ENCODE peak calls at places on chromosomes 5 and 9, in seven cellular contexts. M is HFFc6; R is stomach; U is left ventricle myocardium inferior; A is endothelial cell; X is CD8-positive, alpha-beta T cell; T is astrocyte of the spinal cord. I is an unnamed sample.

GRCh38 chr9:86230858-86231257 is 28.6 kb downstream of the C9orf153 start:
- DNase-seq in T (no peak), U (no peak), X (no peak), M (no peak), A (no peak), R (no peak), I (no peak)

GRCh38 chr5:923473-923873 is 30.8 kb downstream of the TRIP13 start:
- DNase-seq in A (peak), R (peak), T (peak), U (peak), X (peak), M (peak), I (peak)

GRCh38 chr9:97556036-97556720 is 54.7 kb downstream of the TMOD1 start:
- DNase-seq in M (no peak), T (no peak), R (no peak), A (no peak), U (no peak), X (no peak), I (no peak)

GRCh38 chr9:92724528-92725265 is 39.9 kb downstream of the BICD2 start:
- DNase-seq in M (no peak), X (no peak), T (no peak), R (peak), U (no peak), A (no peak), I (no peak)

GRCh38 chr9:86080112-86080579 is 19.2 kb downstream of the GOLM1 start:
- DNase-seq in U (no peak), A (no peak), T (peak), M (no peak), X (no peak), R (no peak), I (no peak)

GRCh38 chr5:39194466-39195136 is 24.8 kb downstream of the FYB1 start:
- DNase-seq in M (peak), R (no peak), T (peak), U (no peak), X (no peak), A (no peak), I (no peak)

GRCh38 chr5:10446490-10446889 is 4.8 kb downstream of the ROPN1L start:
- DNase-seq in T (no peak), U (no peak), X (no peak), R (no peak), A (no peak), M (no peak), I (no peak)

GRCh38 chr9:133606722-133607053 is 2.5 kb downstream of the FAM163B start:
- DNase-seq in U (no peak), R (no peak), T (no peak), X (no peak), M (no peak), A (no peak), I (no peak)

GRCh38 chr9:95447660-95448420 is 68.9 kb downstream of the PTCH1 start:
- DNase-seq in A (peak), M (no peak), X (no peak), T (peak), U (no peak), R (no peak), I (no peak)

DNA sequence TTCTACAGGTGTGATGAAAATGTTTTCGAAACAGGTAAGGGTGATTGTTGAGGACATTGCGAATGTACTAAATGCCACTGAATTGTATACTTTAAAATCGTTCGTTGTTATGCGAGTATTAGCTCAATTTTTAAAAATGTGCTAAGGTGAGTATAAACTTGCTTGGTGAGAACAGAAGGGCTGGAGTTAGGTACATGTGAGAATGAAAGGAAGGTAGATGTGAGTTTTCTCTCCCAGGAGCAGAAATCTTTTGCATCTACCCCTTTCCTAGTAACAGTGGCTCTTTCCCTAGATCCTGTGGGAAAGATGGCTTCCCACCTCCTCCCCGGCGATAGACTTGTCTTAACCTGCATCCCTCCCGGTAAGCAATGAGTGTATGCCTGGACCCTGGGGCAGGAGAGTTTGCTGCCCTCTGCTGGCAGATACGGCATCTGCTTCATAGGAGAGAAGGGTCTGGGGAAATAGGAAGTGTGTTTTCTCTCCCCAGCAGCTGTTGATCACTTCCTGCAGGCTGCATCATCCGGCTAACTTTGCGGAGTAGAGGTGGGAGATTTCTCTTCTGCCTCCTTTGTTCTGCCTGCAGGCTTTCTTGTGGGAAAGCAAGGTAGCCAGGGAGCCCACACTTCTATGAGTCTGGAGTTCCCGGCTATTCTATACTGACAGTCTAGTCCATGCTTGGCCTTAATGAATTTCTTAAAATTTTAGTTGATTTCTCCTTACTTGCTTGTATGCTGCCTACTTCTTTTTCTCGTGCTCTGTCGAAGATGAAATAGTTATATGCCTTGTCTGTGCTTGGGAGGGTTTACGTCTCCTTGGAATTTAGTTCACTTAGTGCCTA is 373.3 kb upstream of the SEMA6A start:
- DNase-seq in R (peak), T (peak), U (peak), X (peak), A (peak), M (no peak), I (peak)
- TF ChIP-seq CTCF in R (peak), T (peak), U (peak), X (peak), A (peak), M (peak), I (peak)

GRCh38 chr5:2014058-2014610 is 131.4 kb upstream of the IRX4 start:
- DNase-seq in U (no peak), M (no peak), T (no peak), X (no peak), R (no peak), A (no peak), I (no peak)

GRCh38 chr5:2012885-2013284 is 130.2 kb upstream of the IRX4 start:
- DNase-seq in A (no peak), R (no peak), U (no peak), M (no peak), T (no peak), X (no peak), I (no peak)

GRCh38 chr5:2013301-2014057 is 130.8 kb upstream of the IRX4 start:
- DNase-seq in A (no peak), X (no peak), U (no peak), R (no peak), T (no peak), M (no peak), I (no peak)

GRCh38 chr5:2015961-2016360 is 133.2 kb upstream of the IRX4 start:
- DNase-seq in R (no peak), X (no peak), T (no peak), U (no peak), A (no peak), M (no peak), I (no peak)

GRCh38 chr5:2015116-2015848 is 132.6 kb upstream of the IRX4 start:
- DNase-seq in M (no peak), T (no peak), U (no peak), X (no peak), R (no peak), A (no peak), I (no peak)
- TF ChIP-seq CTCF in M (peak), T (no peak), U (no peak), X (no peak), R (no peak), A (peak), I (no peak)

GRCh38 chr9:33861917-33862453 is 45.0 kb downstream of the UBE2R2 start:
- DNase-seq in T (no peak), M (no peak), U (no peak), X (no peak), R (no peak), A (no peak), I (no peak)

GRCh38 chr9:33858346-33858869 is 41.4 kb downstream of the UBE2R2 start:
- DNase-seq in R (no peak), T (peak), X (no peak), U (no peak), M (no peak), A (no peak), I (no peak)

GRCh38 chr9:33856247-33856646 is 39.3 kb downstream of the UBE2R2 start:
- DNase-seq in M (no peak), A (no peak), R (no peak), X (no peak), U (no peak), T (no peak), I (no peak)

DNA sequence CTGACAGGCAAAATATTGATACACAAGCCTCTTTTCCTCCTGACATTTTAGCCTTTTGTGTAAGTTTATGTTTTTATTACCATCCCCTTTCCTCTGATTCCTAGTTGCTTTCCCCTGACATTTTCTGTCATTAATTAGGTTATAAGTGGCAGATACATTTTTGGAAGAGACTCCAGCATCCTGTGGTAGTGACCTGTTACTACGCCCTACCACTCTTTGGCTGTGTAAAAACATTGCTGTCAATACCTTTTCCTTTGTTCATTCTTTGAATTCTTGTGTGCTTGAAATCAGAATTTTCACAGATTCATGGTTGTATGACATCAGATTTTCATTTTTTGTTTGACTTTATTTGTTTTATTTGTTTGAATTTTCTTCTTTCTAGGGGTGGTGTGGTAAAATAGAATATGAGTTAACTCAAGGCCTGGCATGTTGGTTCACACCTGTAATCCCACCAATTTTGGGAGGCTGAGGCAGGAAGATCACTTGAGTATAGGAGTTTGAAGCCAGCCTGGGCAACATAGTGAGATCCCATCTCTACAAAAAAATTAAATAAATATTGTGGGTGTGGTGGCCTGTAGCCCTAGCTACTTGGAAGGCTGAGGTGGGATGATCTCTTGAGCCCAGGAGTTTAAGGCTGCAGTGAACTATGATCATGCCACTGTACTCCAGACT is 43.4 kb downstream of the UBE2R2 start:
- DNase-seq in R (no peak), U (no peak), M (no peak), X (no peak), T (no peak), A (no peak), I (no peak)
- TF ChIP-seq CTCF in R (no peak), U (peak), M (peak), X (no peak), T (peak), A (peak), I (no peak)

GRCh38 chr5:174920906-174921550 is 196.6 kb downstream of the MSX2 start:
- DNase-seq in X (no peak), M (no peak), T (no peak), R (no peak), U (no peak), A (peak), I (no peak)

GRCh38 chr5:174919351-174919750 is 195.0 kb downstream of the MSX2 start:
- DNase-seq in U (no peak), T (no peak), A (no peak), M (no peak), X (no peak), R (no peak), I (no peak)

GRCh38 chr5:174917976-174918554 is 193.7 kb downstream of the MSX2 start:
- DNase-seq in X (no peak), U (no peak), A (no peak), T (no peak), R (no peak), M (no peak), I (no peak)

GRCh38 chr5:174916227-174916626 is 191.8 kb downstream of the MSX2 start:
- DNase-seq in T (no peak), U (no peak), X (no peak), R (no peak), A (no peak), M (no peak), I (no peak)

DNA sequence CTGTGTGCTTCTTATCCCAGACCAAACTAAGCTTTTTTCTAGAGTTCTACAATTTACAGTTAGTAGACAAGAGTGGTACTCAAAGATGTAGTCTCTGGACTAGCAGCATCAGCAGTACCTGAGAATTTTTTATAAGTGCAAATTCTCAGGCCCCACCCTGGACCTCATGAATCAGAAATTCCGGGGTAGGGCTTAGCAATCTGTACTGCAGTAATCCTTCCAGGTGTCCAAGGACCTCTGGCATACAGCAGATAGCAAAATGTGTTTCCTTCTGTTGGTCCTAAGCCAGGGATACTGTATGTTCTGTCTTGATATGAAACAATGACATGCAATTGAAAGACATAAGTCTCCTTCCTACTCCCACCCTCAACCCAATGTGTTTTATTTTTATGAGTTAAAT is 194.3 kb downstream of the MSX2 start:
- DNase-seq in R (no peak), X (no peak), A (no peak), M (no peak), U (no peak), T (no peak), I (no peak)
- TF ChIP-seq CTCF in R (no peak), X (no peak), A (no peak), M (no peak), U (no peak), T (no peak), I (no peak)

GRCh38 chr9:76459691-76460635 is 981 bp downstream of the GCNT1 start:
- DNase-seq in A (peak), T (peak), X (no peak), U (peak), R (peak), M (peak), I (peak)
- TF ChIP-seq CTCF in A (peak), T (peak), X (no peak), U (no peak), R (peak), M (peak), I (no peak)

DNA sequence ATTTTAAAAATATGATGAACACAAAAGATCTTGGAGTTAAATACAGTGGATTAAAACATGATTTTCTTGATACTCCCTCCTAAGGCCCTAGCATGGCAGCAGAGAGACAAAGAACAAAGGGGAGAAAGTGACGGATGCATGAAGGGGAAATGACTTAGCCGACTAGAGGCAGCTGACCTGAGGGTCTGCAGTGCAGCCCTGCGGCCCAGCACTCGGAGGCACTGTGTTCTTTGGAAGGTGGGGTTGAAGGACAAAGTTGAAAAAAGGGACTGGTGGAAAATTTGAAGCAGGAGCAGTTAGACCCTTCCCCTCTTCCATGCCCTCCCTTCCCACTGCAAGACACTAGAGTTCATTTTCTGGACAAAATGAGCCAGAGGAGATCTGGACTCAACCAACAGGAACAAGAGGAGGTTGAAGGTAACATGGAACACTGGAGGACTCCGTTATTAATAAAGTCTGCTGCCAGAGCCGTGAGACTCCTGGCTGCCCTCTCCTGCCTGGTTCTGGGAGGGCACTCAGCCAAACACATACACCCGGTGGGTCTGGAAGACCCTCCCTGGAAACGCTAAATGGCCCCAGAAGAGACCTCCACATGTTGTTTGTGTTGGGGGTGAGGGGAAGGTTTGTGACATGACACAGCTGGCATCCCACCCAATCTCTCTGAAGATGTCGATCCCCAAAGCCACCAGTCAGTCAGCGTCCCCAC is 98.1 kb downstream of the JMY start:
- DNase-seq in U (no peak), X (no peak), M (no peak), A (no peak), T (no peak), R (no peak), I (no peak)
- TF ChIP-seq CTCF in U (no peak), X (no peak), M (no peak), A (no peak), T (no peak), R (no peak), I (no peak)

GRCh38 chr9:134637241-134637640 is 4.4 kb upstream of the COL5A1 start:
- DNase-seq in R (no peak), U (peak), A (no peak), X (no peak), T (peak), M (no peak), I (no peak)
- TF ChIP-seq CTCF in R (no peak), U (no peak), A (no peak), X (no peak), T (peak), M (no peak), I (no peak)

GRCh38 chr5:164597293-164597900 is 1092.0 kb downstream of the MAT2B start:
- DNase-seq in R (no peak), A (peak), U (no peak), T (no peak), X (no peak), M (no peak), I (peak)
- TF ChIP-seq CTCF in R (no peak), A (peak), U (no peak), T (peak), X (no peak), M (peak), I (peak)